ENCODE peak calls at places on chromosomes 5 and 9, in eight cellular contexts. One of them, this sample, is unnamed.

GRCh38 chr5:179486596-179487051 is 63.7 kb upstream of the RUFY1 start:
- DNase-seq in WTC11: no peak
- DNase-seq in HepG2: no peak
- DNase-seq in IMR-90: peak; percentile 65
- DNase-seq in SK-N-SH: no peak
- DNase-seq in H1: no peak
- DNase-seq in K562: no peak
- DNase-seq in GM12878: no peak
- DNase-seq in this sample: no peak

GRCh38 chr9:89379031-89379430 is 60.7 kb downstream of the SECISBP2 start:
- DNase-seq in WTC11: no peak
- DNase-seq in HepG2: no peak
- DNase-seq in IMR-90: no peak
- DNase-seq in SK-N-SH: no peak
- DNase-seq in H1: no peak
- DNase-seq in K562: no peak
- DNase-seq in GM12878: no peak
- DNase-seq in this sample: no peak

GRCh38 chr5:156699147-156699546 is 150.9 kb upstream of the PPP1R2B start:
- DNase-seq in WTC11: no peak
- DNase-seq in HepG2: no peak
- DNase-seq in IMR-90: no peak
- DNase-seq in SK-N-SH: no peak
- DNase-seq in H1: no peak
- DNase-seq in K562: no peak
- DNase-seq in GM12878: no peak
- DNase-seq in this sample: no peak

GRCh38 chr9:109098221-109098959 is 21.4 kb downstream of the TMEM245 start:
- DNase-seq in WTC11: no peak
- DNase-seq in HepG2: peak; percentile 68
- DNase-seq in IMR-90: peak; percentile 65
- DNase-seq in SK-N-SH: peak; percentile 13
- DNase-seq in H1: no peak
- DNase-seq in K562: peak; percentile 36
- DNase-seq in GM12878: no peak
- DNase-seq in this sample: no peak

GRCh38 chr5:150353395-150353675 is 4.2 kb upstream of the TCOF1 start:
- DNase-seq in WTC11: no peak
- DNase-seq in HepG2: no peak
- DNase-seq in IMR-90: no peak
- DNase-seq in SK-N-SH: no peak
- DNase-seq in H1: no peak
- DNase-seq in K562: no peak
- DNase-seq in GM12878: no peak
- DNase-seq in this sample: no peak

GRCh38 chr5:80959768-80960442 is at the start of gene RASGRF2:
- DNase-seq in WTC11: peak; percentile 69
- DNase-seq in HepG2: peak; percentile 76
- DNase-seq in IMR-90: peak; percentile 44
- DNase-seq in SK-N-SH: peak; percentile 87
- DNase-seq in H1: peak; percentile 72
- DNase-seq in K562: no peak
- DNase-seq in GM12878: no peak
- DNase-seq in this sample: no peak

GRCh38 chr9:14283276-14283675 is 30.7 kb downstream of the NFIB start:
- DNase-seq in WTC11: no peak
- DNase-seq in HepG2: peak; percentile 44
- DNase-seq in IMR-90: no peak
- DNase-seq in SK-N-SH: no peak
- DNase-seq in H1: no peak
- DNase-seq in K562: no peak
- DNase-seq in GM12878: no peak
- DNase-seq in this sample: no peak

GRCh38 chr9:109355564-109356297 is 34.9 kb upstream of the EPB41L4B start:
- DNase-seq in WTC11: no peak
- DNase-seq in HepG2: no peak
- DNase-seq in IMR-90: no peak
- DNase-seq in SK-N-SH: no peak
- DNase-seq in H1: no peak
- DNase-seq in K562: no peak
- DNase-seq in GM12878: no peak
- DNase-seq in this sample: no peak

GRCh38 chr5:157555031-157555640 is 20.4 kb downstream of the ADAM19 start:
- DNase-seq in WTC11: no peak
- DNase-seq in HepG2: no peak
- DNase-seq in IMR-90: no peak
- DNase-seq in SK-N-SH: peak; percentile 63
- DNase-seq in H1: no peak
- DNase-seq in K562: no peak
- DNase-seq in GM12878: no peak
- DNase-seq in this sample: no peak

GRCh38 chr5:73300520-73301207 is 127.7 kb downstream of the TMEM174 start:
- DNase-seq in WTC11: peak; percentile 45
- DNase-seq in HepG2: no peak
- DNase-seq in IMR-90: no peak
- DNase-seq in SK-N-SH: no peak
- DNase-seq in H1: peak; percentile 59
- DNase-seq in K562: no peak
- DNase-seq in GM12878: no peak
- DNase-seq in this sample: no peak

GRCh38 chr5:443239-444151 is 519 bp downstream of the EXOC3 start:
- DNase-seq in WTC11: peak; percentile 31
- DNase-seq in HepG2: no peak
- DNase-seq in IMR-90: no peak
- DNase-seq in SK-N-SH: no peak
- DNase-seq in H1: no peak
- DNase-seq in K562: peak; percentile 84
- DNase-seq in GM12878: no peak
- DNase-seq in this sample: peak; percentile 44

GRCh38 chr9:79651251-79651795 is 79.6 kb downstream of the TLE4 start:
- DNase-seq in WTC11: no peak
- DNase-seq in HepG2: no peak
- DNase-seq in IMR-90: no peak
- DNase-seq in SK-N-SH: no peak
- DNase-seq in H1: no peak
- DNase-seq in K562: no peak
- DNase-seq in GM12878: no peak
- DNase-seq in this sample: no peak

GRCh38 chr9:6955251-6955921 is 197.6 kb downstream of the KDM4C start:
- DNase-seq in WTC11: no peak
- DNase-seq in HepG2: peak; percentile 95
- DNase-seq in IMR-90: peak; percentile 77
- DNase-seq in SK-N-SH: no peak
- DNase-seq in H1: no peak
- DNase-seq in K562: no peak
- DNase-seq in GM12878: no peak
- DNase-seq in this sample: no peak
- TF ChIP-seq USF2 in WTC11: no peak
- TF ChIP-seq USF2 in HepG2: no peak
- TF ChIP-seq USF2 in IMR-90: no peak
- TF ChIP-seq USF2 in SK-N-SH: no peak
- TF ChIP-seq USF2 in H1: no peak
- TF ChIP-seq USF2 in K562: no peak
- TF ChIP-seq USF2 in GM12878: no peak
- TF ChIP-seq USF2 in this sample: no peak

GRCh38 chr5:159209438-159210305 is at the start of gene RNF145:
- DNase-seq in WTC11: peak; percentile 53
- DNase-seq in HepG2: peak; percentile 58
- DNase-seq in IMR-90: peak; percentile 86
- DNase-seq in SK-N-SH: peak; percentile 94
- DNase-seq in H1: peak; percentile 78
- DNase-seq in K562: peak; percentile 93
- DNase-seq in GM12878: peak; percentile 62
- DNase-seq in this sample: peak; percentile 86
- TF ChIP-seq USF2 in WTC11: peak; percentile 68
- TF ChIP-seq USF2 in HepG2: peak; percentile 40
- TF ChIP-seq USF2 in IMR-90: peak; percentile 71
- TF ChIP-seq USF2 in SK-N-SH: no peak
- TF ChIP-seq USF2 in H1: peak; percentile 53
- TF ChIP-seq USF2 in K562: peak; percentile 63
- TF ChIP-seq USF2 in GM12878: peak; percentile 56
- TF ChIP-seq USF2 in this sample: peak; percentile 84

DNA sequence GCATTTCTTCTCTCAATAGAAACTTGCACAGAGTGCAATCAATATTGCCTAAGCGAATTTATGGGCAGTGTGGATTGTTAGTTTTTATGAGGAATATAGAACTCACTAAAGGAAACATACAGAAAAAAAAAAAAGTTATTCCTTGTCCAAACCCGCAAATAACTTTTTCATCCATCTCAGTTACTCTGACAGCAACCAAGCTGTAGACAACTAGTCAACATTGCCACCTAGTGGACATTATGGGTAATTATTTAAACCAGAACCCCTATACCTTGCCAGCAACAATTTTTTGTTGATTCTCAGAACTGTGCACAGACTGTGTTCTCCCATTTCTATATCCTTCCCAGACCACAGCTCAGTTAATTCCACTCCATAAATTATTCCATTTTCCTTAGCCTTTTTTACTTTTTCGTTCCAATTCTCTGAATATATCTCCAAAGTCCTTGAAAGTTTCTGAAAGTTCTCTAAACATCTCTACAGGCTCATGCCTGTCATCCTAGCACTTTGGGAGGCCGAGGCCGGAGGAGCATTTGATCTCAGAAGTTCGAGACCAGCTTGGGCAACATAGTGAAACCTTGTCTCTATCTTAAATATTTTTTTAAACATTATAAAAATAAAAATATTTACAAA is 2.6 kb upstream of the AFAP1L1 start:
- DNase-seq in WTC11: no peak
- DNase-seq in HepG2: peak; percentile 49
- DNase-seq in IMR-90: peak; percentile 61
- DNase-seq in SK-N-SH: peak; percentile 73
- DNase-seq in H1: no peak
- DNase-seq in K562: peak; percentile 76
- DNase-seq in GM12878: no peak
- DNase-seq in this sample: peak; percentile 67
- TF ChIP-seq USF2 in WTC11: no peak
- TF ChIP-seq USF2 in HepG2: no peak
- TF ChIP-seq USF2 in IMR-90: no peak
- TF ChIP-seq USF2 in SK-N-SH: no peak
- TF ChIP-seq USF2 in H1: no peak
- TF ChIP-seq USF2 in K562: no peak
- TF ChIP-seq USF2 in GM12878: no peak
- TF ChIP-seq USF2 in this sample: no peak

GRCh38 chr9:83062653-83063527 is at the start of gene RASEF:
- DNase-seq in WTC11: peak; percentile 84
- DNase-seq in HepG2: no peak
- DNase-seq in IMR-90: no peak
- DNase-seq in SK-N-SH: peak; percentile 86
- DNase-seq in H1: peak; percentile 84
- DNase-seq in K562: no peak
- DNase-seq in GM12878: no peak
- DNase-seq in this sample: peak; percentile 62
- TF ChIP-seq USF2 in WTC11: no peak
- TF ChIP-seq USF2 in HepG2: no peak
- TF ChIP-seq USF2 in IMR-90: no peak
- TF ChIP-seq USF2 in SK-N-SH: no peak
- TF ChIP-seq USF2 in H1: no peak
- TF ChIP-seq USF2 in K562: no peak
- TF ChIP-seq USF2 in GM12878: no peak
- TF ChIP-seq USF2 in this sample: no peak

GRCh38 chr5:74895906-74896305 is 29.7 kb upstream of the FAM169A start:
- DNase-seq in WTC11: no peak
- DNase-seq in HepG2: no peak
- DNase-seq in IMR-90: peak; percentile 59
- DNase-seq in SK-N-SH: no peak
- DNase-seq in H1: no peak
- DNase-seq in K562: no peak
- DNase-seq in GM12878: no peak
- DNase-seq in this sample: no peak
- TF ChIP-seq USF2 in WTC11: no peak
- TF ChIP-seq USF2 in HepG2: no peak
- TF ChIP-seq USF2 in IMR-90: no peak
- TF ChIP-seq USF2 in SK-N-SH: no peak
- TF ChIP-seq USF2 in H1: no peak
- TF ChIP-seq USF2 in K562: no peak
- TF ChIP-seq USF2 in GM12878: no peak
- TF ChIP-seq USF2 in this sample: no peak

GRCh38 chr5:141420855-141421488 is at the start of gene PCDHGA11:
- DNase-seq in WTC11: peak; percentile 77
- DNase-seq in HepG2: no peak
- DNase-seq in IMR-90: peak; percentile 63
- DNase-seq in SK-N-SH: no peak
- DNase-seq in H1: peak; percentile 91
- DNase-seq in K562: peak; percentile 61
- DNase-seq in GM12878: peak; percentile 37
- DNase-seq in this sample: no peak
- TF ChIP-seq USF2 in WTC11: no peak
- TF ChIP-seq USF2 in HepG2: no peak
- TF ChIP-seq USF2 in IMR-90: no peak
- TF ChIP-seq USF2 in SK-N-SH: no peak
- TF ChIP-seq USF2 in H1: no peak
- TF ChIP-seq USF2 in K562: no peak
- TF ChIP-seq USF2 in GM12878: no peak
- TF ChIP-seq USF2 in this sample: no peak

GRCh38 chr5:102226321-102226720 is 69.8 kb downstream of the SLCO4C1 start:
- DNase-seq in WTC11: no peak
- DNase-seq in HepG2: no peak
- DNase-seq in IMR-90: no peak
- DNase-seq in SK-N-SH: no peak
- DNase-seq in H1: no peak
- DNase-seq in K562: no peak
- DNase-seq in GM12878: no peak
- DNase-seq in this sample: no peak
- TF ChIP-seq USF2 in WTC11: no peak
- TF ChIP-seq USF2 in HepG2: no peak
- TF ChIP-seq USF2 in IMR-90: no peak
- TF ChIP-seq USF2 in SK-N-SH: no peak
- TF ChIP-seq USF2 in H1: no peak
- TF ChIP-seq USF2 in K562: no peak
- TF ChIP-seq USF2 in GM12878: no peak
- TF ChIP-seq USF2 in this sample: no peak

DNA sequence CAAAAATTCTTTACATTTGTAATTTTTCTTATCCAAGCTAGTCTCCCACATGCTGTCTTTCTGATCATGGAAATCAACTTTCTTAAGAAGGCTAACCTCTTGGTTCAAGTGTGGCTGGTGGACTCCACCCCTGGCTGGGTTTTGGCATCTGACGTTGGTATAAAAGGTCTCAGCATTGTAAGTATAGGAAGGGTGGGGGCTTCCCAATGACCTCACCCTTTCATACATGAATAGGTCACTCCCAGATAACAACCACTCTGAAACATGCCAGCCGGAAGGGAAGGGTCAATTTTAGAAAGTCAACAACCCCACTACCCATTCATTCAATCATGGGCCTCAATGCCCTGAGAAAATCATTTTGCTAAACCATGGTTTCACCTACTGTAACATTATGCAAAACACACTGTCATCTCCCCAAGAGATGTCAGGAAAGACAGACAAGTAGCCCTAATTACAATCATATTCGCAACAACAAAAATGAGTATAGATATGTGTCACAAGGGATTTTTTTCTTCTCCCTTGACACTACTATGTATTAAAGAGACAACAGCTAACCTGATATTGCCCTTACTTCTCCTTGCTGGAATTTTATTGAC is 31.9 kb upstream of the PCSK5 start:
- DNase-seq in WTC11: no peak
- DNase-seq in HepG2: no peak
- DNase-seq in IMR-90: no peak
- DNase-seq in SK-N-SH: no peak
- DNase-seq in H1: no peak
- DNase-seq in K562: no peak
- DNase-seq in GM12878: no peak
- DNase-seq in this sample: no peak
- TF ChIP-seq USF2 in WTC11: no peak
- TF ChIP-seq USF2 in HepG2: no peak
- TF ChIP-seq USF2 in IMR-90: no peak
- TF ChIP-seq USF2 in SK-N-SH: no peak
- TF ChIP-seq USF2 in H1: no peak
- TF ChIP-seq USF2 in K562: no peak
- TF ChIP-seq USF2 in GM12878: no peak
- TF ChIP-seq USF2 in this sample: no peak